ENCODE peak calls at places on chromosomes 6 and 20, in seven cellular contexts. N is stomach, O is K562, J is Peyer's patch, W is spleen, C is HepG2, H is HCT116. K is an unnamed sample. For H3K27me3, the result is how much of the 10 kb centered on the place peaks cover.

GRCh38 chr6:7273709-7274108 is 39.3 kb downstream of the SSR1 start:
- DNase-seq in N (no peak), O (no peak), J (no peak), W (no peak), C (no peak), H (no peak), K (no peak)

GRCh38 chr6:126376682-126377081 is 36.8 kb downstream of the CENPW start:
- DNase-seq in N (no peak), O (no peak), J (no peak), W (no peak), C (no peak), H (no peak), K (no peak)

GRCh38 chr6:131952886-131953509 is 1.8 kb upstream of the CCN2 start:
- DNase-seq in N (no peak), O (no peak), J (no peak), W (no peak), C (no peak), H (no peak), K (no peak)

GRCh38 chr6:41273699-41274098 is 12.8 kb downstream of the TREM1 start:
- DNase-seq in N (no peak), O (no peak), J (no peak), W (no peak), C (no peak), H (no peak), K (no peak)

GRCh38 chr6:37283786-37284185 is 25.8 kb upstream of the TMEM217 start:
- DNase-seq in N (peak), O (no peak), J (no peak), W (no peak), C (no peak), H (no peak), K (peak)

GRCh38 chr6:168343239-168344167 is 23.9 kb upstream of the DACT2 start:
- DNase-seq in N (no peak), O (no peak), J (no peak), W (no peak), C (no peak), H (no peak), K (no peak)

GRCh38 chr20:44850272-44850671 is 35.2 kb upstream of the YWHAB start:
- DNase-seq in N (no peak), O (no peak), J (no peak), W (no peak), C (no peak), H (no peak), K (no peak)

GRCh38 chr6:147689398-147689797 is 180.9 kb downstream of the SAMD5 start:
- DNase-seq in N (no peak), O (no peak), J (no peak), W (no peak), C (no peak), H (no peak), K (no peak)

GRCh38 chr6:134816780-134817179 is 133.1 kb downstream of the ALDH8A1 start:
- DNase-seq in N (no peak), O (no peak), J (no peak), W (no peak), C (no peak), H (no peak), K (no peak)

GRCh38 chr20:19583532-19584175 is 174.4 kb upstream of the RIN2 start:
- DNase-seq in N (peak), O (peak), J (peak), W (peak), C (peak), H (peak), K (peak)

GRCh38 chr6:140544431-140544830 is 1170.0 kb upstream of the CITED2 start:
- DNase-seq in N (no peak), O (no peak), J (no peak), W (no peak), C (no peak), H (no peak), K (no peak)

GRCh38 chr20:5177071-5177470 is 50.3 kb downstream of the CDS2 start:
- DNase-seq in N (no peak), O (no peak), J (no peak), W (no peak), C (no peak), H (no peak), K (no peak)

GRCh38 chr6:105896821-105897095 is 189.4 kb upstream of the PRDM1 start:
- DNase-seq in N (no peak), O (no peak), J (no peak), W (no peak), C (peak), H (no peak), K (no peak)

GRCh38 chr6:106739387-106739786 is 110.0 kb downstream of the QRSL1 start:
- DNase-seq in N (peak), O (no peak), J (no peak), W (peak), C (no peak), H (no peak), K (peak)

GRCh38 chr6:73076211-73076610 is 149.1 kb downstream of the KHDC1L start:
- DNase-seq in N (no peak), O (no peak), J (no peak), W (no peak), C (peak), H (no peak), K (no peak)

GRCh38 chr20:14142171-14142570 is 146.9 kb downstream of the MACROD2 start:
- DNase-seq in N (peak), O (no peak), J (no peak), W (no peak), C (peak), H (peak), K (peak)

GRCh38 chr6:125939026-125939425 is 17.5 kb upstream of the HINT3 start:
- DNase-seq in N (no peak), O (no peak), J (no peak), W (no peak), C (no peak), H (no peak), K (no peak)

GRCh38 chr6:170129691-170130171 is 161.1 kb downstream of the DLL1 start:
- DNase-seq in N (peak), O (no peak), J (peak), W (peak), C (no peak), H (no peak), K (peak)

GRCh38 chr6:107534762-107535161 is 44.8 kb downstream of the SOBP start:
- DNase-seq in N (no peak), O (no peak), J (no peak), W (no peak), C (no peak), H (no peak), K (no peak)

GRCh38 chr20:24960861-24961260 is 11.8 kb downstream of the CST7 start:
- DNase-seq in N (no peak), O (no peak), J (no peak), W (no peak), C (no peak), H (no peak), K (no peak)

GRCh38 chr6:160667854-160668481 is 3.9 kb upstream of the LPA start:
- DNase-seq in N (peak), O (peak), J (no peak), W (no peak), C (peak), H (peak), K (peak)

GRCh38 chr6:95087394-95088097 is 489.8 kb upstream of the MANEA start:
- DNase-seq in N (no peak), O (no peak), J (no peak), W (no peak), C (peak), H (peak), K (peak)

GRCh38 chr6:158223926-158224325 is 55.8 kb downstream of the GTF2H5 start:
- DNase-seq in N (no peak), O (no peak), J (no peak), W (no peak), C (no peak), H (no peak), K (no peak)

GRCh38 chr6:56004421-56004820 is 129.0 kb upstream of the BMP5 start:
- DNase-seq in N (no peak), O (no peak), J (no peak), W (no peak), C (no peak), H (no peak), K (no peak)

GRCh38 chr6:157403684-157404051 is 22.7 kb downstream of the ZDHHC14 start:
- DNase-seq in N (no peak), O (no peak), J (no peak), W (no peak), C (no peak), H (no peak), K (no peak)

GRCh38 chr6:72464791-72465691 is 156.8 kb upstream of the KCNQ5 start:
- DNase-seq in N (no peak), O (peak), J (no peak), W (no peak), C (no peak), H (no peak), K (peak)

GRCh38 chr20:36339646-36340592 is 33.8 kb downstream of the DLGAP4 start:
- DNase-seq in N (no peak), O (no peak), J (no peak), W (peak), C (no peak), H (no peak), K (no peak)

GRCh38 chr6:150413768-150414167 is 45.0 kb downstream of the IYD start:
- DNase-seq in N (no peak), O (no peak), J (no peak), W (no peak), C (no peak), H (no peak), K (no peak)

GRCh38 chr6:1895721-1896120 is 286.0 kb downstream of the FOXC1 start:
- DNase-seq in N (no peak), O (no peak), J (no peak), W (no peak), C (no peak), H (no peak), K (no peak)

GRCh38 chr20:58645277-58645968 is 5.7 kb upstream of the STX16 start:
- DNase-seq in N (no peak), O (no peak), J (peak), W (no peak), C (peak), H (no peak), K (peak)

GRCh38 chr6:131844243-131844841 is 36.5 kb downstream of the ENPP1 start:
- DNase-seq in N (no peak), O (no peak), J (no peak), W (no peak), C (peak), H (no peak), K (no peak)

GRCh38 chr6:144317736-144318135 is 32.6 kb downstream of the UTRN start:
- DNase-seq in N (no peak), O (no peak), J (no peak), W (no peak), C (no peak), H (no peak), K (no peak)

DNA sequence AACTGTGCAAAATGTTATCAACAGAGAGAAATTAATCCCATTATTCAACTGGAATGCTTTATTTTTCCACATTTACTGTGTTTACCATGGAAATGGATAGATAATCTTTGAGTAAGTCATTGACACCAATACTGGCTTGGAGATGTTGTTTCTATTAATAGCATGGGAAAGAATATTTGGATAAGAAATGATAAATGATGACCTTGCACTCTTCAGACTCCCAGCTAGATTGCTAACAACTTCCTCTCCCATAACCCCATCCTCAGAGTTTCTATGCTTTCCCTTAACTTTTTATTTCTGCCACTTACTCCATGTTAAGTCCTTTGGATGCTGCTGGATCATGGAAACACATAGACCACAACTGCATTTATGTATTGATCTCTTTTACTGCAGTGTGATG is 182.5 kb downstream of the FNDC1 start:
- DNase-seq in N (no peak), O (no peak), J (no peak), W (no peak), C (no peak), H (no peak), K (no peak)
- TF ChIP-seq CTCF in N (no peak), O (no peak), J (no peak), W (no peak), C (no peak), H (no peak), K (no peak)

GRCh38 chr20:31663524-31663837 is 25.8 kb downstream of the COX4I2 start:
- DNase-seq in N (no peak), O (peak), J (no peak), W (no peak), C (no peak), H (no peak), K (no peak)

GRCh38 chr20:31663838-31664695 is 26.4 kb downstream of the COX4I2 start:
- DNase-seq in N (peak), O (peak), J (peak), W (no peak), C (peak), H (no peak), K (no peak)

GRCh38 chr20:31664696-31665354 is 27.1 kb downstream of the COX4I2 start:
- DNase-seq in N (no peak), O (peak), J (no peak), W (no peak), C (no peak), H (no peak), K (no peak)

GRCh38 chr20:31661625-31662371 is 24.1 kb downstream of the COX4I2 start:
- DNase-seq in N (peak), O (peak), J (peak), W (peak), C (peak), H (peak), K (peak)

DNA sequence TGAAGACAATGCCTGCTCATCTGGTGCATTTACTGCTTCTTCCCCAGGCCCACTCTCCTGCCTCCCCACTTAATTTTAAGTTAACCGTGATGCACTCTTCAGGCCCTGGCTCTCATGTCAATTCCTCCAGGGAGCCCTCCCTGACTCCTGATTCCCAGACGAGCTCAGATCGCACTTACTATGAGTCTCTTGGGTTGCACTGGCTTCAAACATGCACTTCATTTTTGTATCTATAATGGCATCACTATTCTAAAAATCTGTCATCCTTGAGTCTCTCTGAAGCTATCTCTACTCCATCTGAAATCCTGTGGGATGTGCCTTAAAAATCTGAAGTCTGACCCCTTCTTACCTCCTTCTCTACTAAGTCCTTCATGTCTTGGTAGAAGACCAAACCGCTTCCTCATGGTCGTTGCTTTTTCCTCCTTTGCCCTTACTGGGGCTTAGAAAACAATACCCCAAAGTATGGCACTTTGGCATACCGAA is 24.7 kb downstream of the COX4I2 start:
- DNase-seq in N (no peak), O (no peak), J (no peak), W (no peak), C (no peak), H (no peak), K (no peak)
- H3K27me3 ChIP-seq in N (under half), O (under half), J (under half), W (under half), C (under half), H (under half), K (under half)

GRCh38 chr6:153058291-153058690 is 55.8 kb upstream of the MTRF1L start:
- DNase-seq in N (no peak), O (no peak), J (no peak), W (no peak), C (no peak), H (no peak), K (no peak)
- TF ChIP-seq POLR2A in N (no peak), O (no peak), J (no peak), W (no peak), C (no peak), H (no peak), K (no peak)

DNA sequence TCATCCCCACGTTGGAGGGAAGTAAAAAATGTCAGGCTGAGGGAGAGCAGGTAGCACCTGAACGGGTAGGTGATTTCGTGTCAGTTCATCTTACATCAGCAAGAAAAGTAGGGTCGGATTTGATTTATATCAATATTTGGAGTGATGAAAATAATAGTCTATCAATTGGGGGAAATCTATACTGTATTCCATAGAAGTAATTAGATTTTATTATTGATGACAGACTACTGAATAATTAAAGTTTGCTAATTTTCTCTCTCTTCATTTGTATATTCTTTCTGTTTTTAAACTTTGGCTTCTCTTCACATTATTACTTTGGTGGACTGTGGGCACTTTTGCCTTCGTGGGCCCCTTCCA is 78.4 kb downstream of the OLIG3 start:
- DNase-seq in N (no peak), O (no peak), J (no peak), W (no peak), C (no peak), H (no peak), K (no peak)
- TF ChIP-seq CTCF in N (no peak), O (no peak), J (no peak), W (no peak), C (no peak), H (no peak), K (no peak)

GRCh38 chr6:39093167-39093708 is 21.7 kb downstream of the SAYSD1 start:
- DNase-seq in N (no peak), O (no peak), J (no peak), W (no peak), C (no peak), H (no peak), K (no peak)
- H3K27me3 ChIP-seq in N (under half), O (under half), J (under half), W (under half), C (under half), H (half or more), K (under half)

GRCh38 chr20:3925899-3926638 is 36.9 kb downstream of the PANK2 start:
- DNase-seq in N (no peak), O (no peak), J (no peak), W (no peak), C (no peak), H (no peak), K (no peak)
- TF ChIP-seq POLR2A in N (no peak), O (peak), J (no peak), W (no peak), C (no peak), H (no peak), K (no peak)

DNA sequence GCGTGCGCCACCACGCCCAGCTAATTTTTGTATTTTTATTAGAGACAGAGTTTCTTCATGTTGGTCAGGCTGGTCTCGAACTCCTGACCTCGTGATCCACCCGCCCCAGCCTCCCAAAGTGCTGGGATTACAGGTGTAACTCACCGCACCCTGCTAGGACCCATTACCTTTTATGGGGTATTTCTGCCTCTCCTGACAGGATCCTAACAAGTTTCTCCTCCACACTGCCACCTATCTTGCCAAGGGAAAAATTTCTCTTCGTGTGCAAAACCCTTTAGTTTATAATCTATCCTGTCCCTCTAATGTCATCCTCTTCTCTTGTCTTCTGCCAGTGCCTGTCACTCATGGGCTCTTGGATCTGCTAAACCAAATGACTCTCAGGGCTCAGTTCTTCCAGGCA is 1.9 kb downstream of the STMND1 start:
- DNase-seq in N (no peak), O (peak), J (no peak), W (no peak), C (no peak), H (peak), K (no peak)
- TF ChIP-seq CTCF in N (no peak), O (no peak), J (no peak), W (no peak), C (peak), H (peak), K (no peak)

GRCh38 chr20:51128198-51128597 is 105.3 kb upstream of the KCNG1 start:
- DNase-seq in N (no peak), O (no peak), J (peak), W (no peak), C (no peak), H (no peak), K (no peak)
- H3K27me3 ChIP-seq in N (under half), O (half or more), J (under half), W (under half), C (under half), H (under half), K (under half)

GRCh38 chr6:136593748-136594490 is 43.7 kb upstream of the MAP7 start:
- DNase-seq in N (peak), O (peak), J (peak), W (no peak), C (peak), H (peak), K (peak)
- TF ChIP-seq POLR2A in N (no peak), O (no peak), J (no peak), W (no peak), C (no peak), H (no peak), K (no peak)